ENCODE peak calls at places on chromosome 5, in seven cellular contexts. U is right atrium auricular region; R is CD8-positive, alpha-beta T cell; N is mesendoderm; G is aorta; S is body of pancreas; F is left ventricle myocardium inferior. L is an unnamed sample. For H3K4me1, the result is how much of the 10 kb centered on the place peaks cover.

GRCh38 chr5:120778491-120779293 is 314.6 kb downstream of the PRR16 start:
- DNase-seq in U (no peak), R (no peak), N (no peak), G (no peak), S (no peak), F (no peak), L (no peak)

GRCh38 chr5:139194486-139194885 is 3.7 kb downstream of the SIL1 start:
- DNase-seq in U (no peak), R (no peak), N (no peak), G (no peak), S (no peak), F (no peak), L (no peak)

GRCh38 chr5:54643679-54644078 is 126.1 kb downstream of the SNX18 start:
- DNase-seq in U (no peak), R (no peak), N (no peak), G (peak), S (no peak), F (no peak), L (no peak)

GRCh38 chr5:94429566-94429965 is 188.8 kb downstream of the KIAA0825 start:
- DNase-seq in U (no peak), R (no peak), N (no peak), G (no peak), S (no peak), F (no peak), L (no peak)

GRCh38 chr5:157836121-157836753 is 22.7 kb downstream of the CLINT1 start:
- DNase-seq in U (no peak), R (no peak), N (peak), G (no peak), S (no peak), F (no peak), L (no peak)

GRCh38 chr5:72204946-72205345 is 97.7 kb downstream of the MAP1B start:
- DNase-seq in U (no peak), R (no peak), N (no peak), G (no peak), S (no peak), F (no peak), L (no peak)

GRCh38 chr5:78677777-78678668 is 29.5 kb upstream of the LHFPL2 start:
- DNase-seq in U (peak), R (no peak), N (peak), G (peak), S (peak), F (peak), L (no peak)

GRCh38 chr5:88937406-88937805 is 54.4 kb upstream of the MEF2C start:
- DNase-seq in U (no peak), R (no peak), N (no peak), G (no peak), S (no peak), F (no peak), L (no peak)

GRCh38 chr5:136062563-136063274 is 33.9 kb downstream of the TGFBI start:
- DNase-seq in U (peak), R (no peak), N (peak), G (peak), S (no peak), F (no peak), L (no peak)

GRCh38 chr5:14908195-14908594 is 36.6 kb upstream of the ANKH start:
- DNase-seq in U (no peak), R (no peak), N (no peak), G (no peak), S (no peak), F (no peak), L (no peak)

GRCh38 chr5:81334304-81335061 is 33.1 kb downstream of the ZCCHC9 start:
- DNase-seq in U (no peak), R (no peak), N (no peak), G (no peak), S (no peak), F (no peak), L (no peak)

GRCh38 chr5:127092690-127093089 is 19.4 kb upstream of the C5orf63 start:
- DNase-seq in U (no peak), R (no peak), N (peak), G (no peak), S (no peak), F (no peak), L (no peak)

GRCh38 chr5:95861858-95862561 is 39.5 kb upstream of the GLRX start:
- DNase-seq in U (no peak), R (no peak), N (no peak), G (no peak), S (no peak), F (no peak), L (no peak)

GRCh38 chr5:172564187-172564586 is 76.9 kb upstream of the NEURL1B start:
- DNase-seq in U (no peak), R (no peak), N (no peak), G (no peak), S (peak), F (no peak), L (peak)

GRCh38 chr5:72242796-72243475 is 77.1 kb downstream of the MRPS27 start:
- DNase-seq in U (no peak), R (no peak), N (no peak), G (no peak), S (no peak), F (no peak), L (no peak)

GRCh38 chr5:77629553-77630245 is 8.8 kb downstream of the OTP start:
- DNase-seq in U (no peak), R (no peak), N (no peak), G (no peak), S (no peak), F (no peak), L (no peak)

GRCh38 chr5:125412051-125412560 is 665.7 kb upstream of the ZNF608 start:
- DNase-seq in U (no peak), R (no peak), N (peak), G (no peak), S (peak), F (no peak), L (no peak)

GRCh38 chr5:43121565-43122484 is 1.1 kb downstream of the ZNF131 start:
- DNase-seq in U (peak), R (peak), N (peak), G (no peak), S (no peak), F (no peak), L (no peak)

DNA sequence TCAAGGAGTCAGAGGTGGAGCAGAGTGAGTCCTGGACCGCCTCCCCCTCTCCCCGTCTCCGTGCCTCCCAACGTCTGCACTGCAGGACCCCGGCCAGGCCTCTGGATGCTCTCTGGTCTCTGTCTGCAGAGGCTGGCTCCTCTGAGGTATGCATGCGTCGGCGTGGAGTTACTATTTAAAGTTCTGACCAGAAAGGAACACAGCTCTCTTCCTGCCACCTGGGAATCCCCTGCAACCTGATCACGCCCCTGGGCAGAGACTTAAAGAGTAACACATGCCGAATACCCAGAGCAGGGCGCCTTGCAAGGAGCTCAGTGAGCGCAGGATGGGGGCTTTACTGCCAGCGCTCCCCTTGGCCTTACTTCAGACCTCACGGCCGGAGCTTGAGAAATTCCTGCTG is 16.0 kb downstream of the ANXA6 start:
- DNase-seq in U (no peak), R (no peak), N (no peak), G (no peak), S (no peak), F (peak), L (no peak)
- H3K4me3 ChIP-seq in U (no peak), R (peak), N (no peak), G (no peak), S (no peak), F (peak), L (no peak)

GRCh38 chr5:132436936-132437335 is 53.6 kb downstream of the IRF1 start:
- DNase-seq in U (peak), R (no peak), N (no peak), G (no peak), S (no peak), F (no peak), L (no peak)
- H3K4me1 ChIP-seq in U (under half), R (half or more), N (under half), G (under half), S (under half), F (half or more), L (under half)

DNA sequence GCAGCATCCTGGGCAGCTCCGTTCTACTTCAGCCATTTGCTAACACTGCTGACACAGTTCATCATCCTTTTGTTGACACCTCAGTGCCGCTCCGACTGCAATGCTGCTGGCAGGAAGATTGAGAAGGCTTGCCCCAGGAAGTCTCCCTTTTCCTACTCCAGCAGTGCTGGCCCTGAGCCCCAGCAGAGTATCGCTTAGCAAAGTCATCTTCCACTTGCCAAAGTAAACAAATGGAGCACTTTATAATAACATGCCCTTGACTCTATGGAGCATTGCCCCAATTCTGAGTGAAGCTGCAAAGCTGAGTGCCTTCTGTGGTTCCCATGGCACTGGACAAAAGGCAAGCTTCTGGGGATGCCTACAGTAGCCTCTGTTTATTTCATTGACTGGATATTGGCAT is 32.2 kb downstream of the PRLR start:
- DNase-seq in U (no peak), R (no peak), N (peak), G (peak), S (peak), F (peak), L (peak)
- H3K4me3 ChIP-seq in U (no peak), R (no peak), N (no peak), G (no peak), S (no peak), F (no peak), L (no peak)

DNA sequence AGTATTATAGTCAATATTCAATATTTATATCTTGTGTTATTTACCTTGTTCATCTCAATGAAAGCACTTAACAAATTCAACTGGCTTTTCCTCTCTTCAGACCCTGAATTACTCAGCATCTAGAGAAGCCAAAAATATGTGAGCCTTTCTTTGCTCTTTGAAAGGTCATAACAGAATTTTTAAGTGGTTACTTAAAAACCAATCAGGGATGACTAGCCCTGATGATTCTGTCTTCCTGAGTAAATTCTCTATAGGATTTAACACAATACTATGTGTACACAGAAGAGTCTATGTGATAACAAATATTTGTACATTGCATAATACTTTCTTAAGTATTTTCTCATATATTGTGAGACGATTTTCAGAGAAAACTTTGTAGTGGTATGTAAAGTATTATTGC is 546.3 kb downstream of the MAT2B start:
- DNase-seq in U (no peak), R (no peak), N (no peak), G (no peak), S (no peak), F (no peak), L (no peak)
- H3K4me1 ChIP-seq in U (under half), R (under half), N (under half), G (under half), S (under half), F (under half), L (under half)

GRCh38 chr5:150780180-150780692 is 1.7 kb downstream of the SMIM3 start:
- DNase-seq in U (peak), R (no peak), N (no peak), G (no peak), S (peak), F (peak), L (no peak)
- H3K4me3 ChIP-seq in U (peak), R (no peak), N (no peak), G (no peak), S (no peak), F (peak), L (no peak)

GRCh38 chr5:68255305-68256130 is 40.0 kb downstream of the PIK3R1 start:
- DNase-seq in U (no peak), R (no peak), N (no peak), G (no peak), S (no peak), F (no peak), L (no peak)

GRCh38 chr5:68252678-68253520 is 37.3 kb downstream of the PIK3R1 start:
- DNase-seq in U (no peak), R (no peak), N (peak), G (peak), S (peak), F (peak), L (peak)

GRCh38 chr5:68251386-68251785 is 35.8 kb downstream of the PIK3R1 start:
- DNase-seq in U (no peak), R (no peak), N (peak), G (peak), S (no peak), F (peak), L (no peak)

GRCh38 chr5:68251804-68252648 is 36.5 kb downstream of the PIK3R1 start:
- DNase-seq in U (peak), R (no peak), N (peak), G (no peak), S (no peak), F (peak), L (no peak)

DNA sequence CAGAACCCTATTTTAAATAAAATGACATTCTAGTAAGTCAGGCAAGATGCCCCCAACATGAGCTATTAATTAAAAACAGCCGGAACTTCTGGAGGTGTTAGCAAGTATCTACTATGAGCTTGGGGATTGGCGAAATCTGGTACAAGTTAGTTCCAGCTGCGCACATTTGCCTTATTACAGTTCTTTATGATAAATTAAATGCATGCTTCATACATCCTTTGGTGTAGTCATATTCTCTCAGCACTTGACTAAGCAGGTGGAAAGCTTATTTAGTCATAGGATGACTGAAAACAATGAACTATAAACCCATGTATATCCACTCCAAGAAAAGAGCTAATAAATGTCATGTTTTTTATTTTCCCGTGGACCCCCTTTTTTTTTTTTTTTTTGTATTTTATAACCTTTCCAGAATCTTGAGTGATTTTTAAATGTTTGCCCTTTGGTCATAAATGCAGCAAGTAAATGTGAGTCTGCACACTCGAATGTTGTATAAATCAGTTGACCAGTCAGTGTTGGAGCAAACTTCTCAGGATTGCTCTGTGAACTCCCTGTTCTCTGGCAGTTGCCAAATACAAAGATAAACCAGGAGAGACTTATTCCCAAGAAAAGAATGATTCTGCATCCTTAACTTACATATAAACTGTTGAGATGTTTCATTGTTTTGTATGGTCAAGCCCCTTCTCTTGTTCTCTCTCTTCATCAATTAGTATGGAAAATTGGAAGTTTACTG is 38.2 kb downstream of the PIK3R1 start:
- DNase-seq in U (no peak), R (no peak), N (no peak), G (no peak), S (no peak), F (no peak), L (no peak)
- H3K4me1 ChIP-seq in U (under half), R (half or more), N (under half), G (under half), S (under half), F (half or more), L (under half)

DNA sequence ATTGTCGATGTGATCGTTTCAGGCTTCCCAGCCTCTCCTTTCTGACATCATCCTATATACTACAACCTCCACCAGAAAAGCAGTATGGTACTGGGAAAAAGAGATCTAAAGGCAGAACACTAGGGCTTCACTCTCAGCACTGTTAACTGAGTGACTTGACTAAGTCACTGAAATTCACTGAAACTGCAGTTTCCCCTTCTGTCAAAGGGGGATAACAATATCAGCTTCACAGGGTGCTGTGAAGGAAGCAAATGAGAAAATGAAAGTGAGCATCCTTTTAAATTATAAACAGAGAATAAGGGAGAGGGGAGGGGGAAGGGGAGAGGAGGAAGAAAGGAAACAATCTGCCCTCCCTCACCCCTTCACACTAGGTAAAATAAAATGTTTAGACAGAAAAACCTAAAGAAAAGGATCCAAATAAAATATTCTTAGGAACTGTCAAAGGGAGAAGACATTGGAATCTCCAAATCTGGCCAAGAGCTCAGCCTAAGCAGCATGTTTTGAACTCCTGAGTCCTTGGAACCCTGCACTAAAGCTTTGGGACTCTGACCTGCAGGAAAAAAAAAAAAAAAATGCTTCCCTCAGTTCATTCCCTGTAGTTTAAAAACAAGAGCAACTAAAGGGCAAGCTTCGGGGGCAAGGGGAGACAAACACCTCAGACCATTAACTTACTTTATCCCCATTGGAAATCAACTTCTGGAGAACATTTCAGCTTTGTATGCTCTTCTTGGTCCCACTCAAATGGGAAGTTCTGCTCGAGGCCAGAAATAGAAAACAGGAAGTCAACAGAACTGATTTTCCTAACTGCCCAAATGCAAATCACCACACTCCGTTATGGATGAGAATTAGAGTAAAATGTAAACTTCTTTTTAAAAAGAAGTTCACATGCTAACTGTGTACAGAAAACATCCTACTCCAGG is 178.3 kb downstream of the DEPDC1B start:
- DNase-seq in U (no peak), R (no peak), N (no peak), G (no peak), S (no peak), F (no peak), L (no peak)
- H3K4me3 ChIP-seq in U (no peak), R (no peak), N (no peak), G (no peak), S (no peak), F (no peak), L (no peak)

DNA sequence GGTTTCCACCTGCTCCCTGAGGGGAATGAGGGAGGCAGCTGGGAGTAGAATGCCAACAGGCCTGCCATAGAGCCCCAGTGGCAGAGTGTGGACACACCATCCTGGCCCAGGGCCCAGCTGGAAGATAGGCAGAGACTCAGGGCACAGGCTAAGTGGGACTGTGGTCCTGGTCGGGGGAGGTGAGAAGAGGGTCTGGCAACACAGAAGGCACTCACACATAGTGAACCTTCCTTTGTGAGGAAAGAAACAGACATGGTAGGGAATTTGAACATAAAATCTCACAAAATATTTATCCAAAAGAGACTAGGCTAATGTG is 41.2 kb downstream of the WDR36 start:
- DNase-seq in U (no peak), R (no peak), N (no peak), G (no peak), S (no peak), F (no peak), L (no peak)
- H3K4me1 ChIP-seq in U (under half), R (under half), N (under half), G (under half), S (under half), F (under half), L (under half)